ENCODE peak calls at places on chromosomes 7 and 10, in ten cellular contexts. One of them, this sample, is unnamed.

GRCh38 chr7:104627516-104627915 is 299.1 kb downstream of the LHFPL3 start:
- DNase-seq in GM13977: no peak
- DNase-seq in H1: peak
- DNase-seq in CD4-positive, alpha-beta T cell: no peak
- DNase-seq in nephron progenitor cell: peak
- DNase-seq in mammary epithelial cell: peak
- DNase-seq in transverse colon: no peak
- DNase-seq in DND-41: peak
- DNase-seq in cardiac fibroblast: peak
- DNase-seq in IMR-90: peak
- DNase-seq in this sample: no peak

GRCh38 chr7:67644149-67644548 is 647.5 kb downstream of the TYW1 start:
- DNase-seq in GM13977: no peak
- DNase-seq in H1: no peak
- DNase-seq in CD4-positive, alpha-beta T cell: no peak
- DNase-seq in nephron progenitor cell: no peak
- DNase-seq in mammary epithelial cell: no peak
- DNase-seq in transverse colon: no peak
- DNase-seq in DND-41: no peak
- DNase-seq in cardiac fibroblast: no peak
- DNase-seq in IMR-90: no peak
- DNase-seq in this sample: no peak

GRCh38 chr7:75989726-75990388 is 4.5 kb downstream of the TMEM120A start:
- DNase-seq in GM13977: peak
- DNase-seq in H1: peak
- DNase-seq in CD4-positive, alpha-beta T cell: no peak
- DNase-seq in nephron progenitor cell: no peak
- DNase-seq in mammary epithelial cell: no peak
- DNase-seq in transverse colon: no peak
- DNase-seq in DND-41: no peak
- DNase-seq in cardiac fibroblast: no peak
- DNase-seq in IMR-90: no peak
- DNase-seq in this sample: no peak

GRCh38 chr7:98303906-98304305 is 22.4 kb downstream of the BRI3 start:
- DNase-seq in GM13977: no peak
- DNase-seq in H1: no peak
- DNase-seq in CD4-positive, alpha-beta T cell: no peak
- DNase-seq in nephron progenitor cell: no peak
- DNase-seq in mammary epithelial cell: no peak
- DNase-seq in transverse colon: no peak
- DNase-seq in DND-41: no peak
- DNase-seq in cardiac fibroblast: no peak
- DNase-seq in IMR-90: no peak
- DNase-seq in this sample: no peak

GRCh38 chr10:127088908-127089307 is 107.5 kb downstream of the INSYN2A start:
- DNase-seq in GM13977: no peak
- DNase-seq in H1: no peak
- DNase-seq in CD4-positive, alpha-beta T cell: no peak
- DNase-seq in nephron progenitor cell: no peak
- DNase-seq in mammary epithelial cell: no peak
- DNase-seq in transverse colon: no peak
- DNase-seq in DND-41: no peak
- DNase-seq in cardiac fibroblast: no peak
- DNase-seq in IMR-90: no peak
- DNase-seq in this sample: no peak

GRCh38 chr7:2081526-2082356 is 151.0 kb downstream of the MAD1L1 start:
- DNase-seq in GM13977: no peak
- DNase-seq in H1: no peak
- DNase-seq in CD4-positive, alpha-beta T cell: no peak
- DNase-seq in nephron progenitor cell: no peak
- DNase-seq in mammary epithelial cell: no peak
- DNase-seq in transverse colon: no peak
- DNase-seq in DND-41: no peak
- DNase-seq in cardiac fibroblast: no peak
- DNase-seq in IMR-90: no peak
- DNase-seq in this sample: no peak

GRCh38 chr10:114755537-114755936 is 66.0 kb upstream of the FHIP2A start:
- DNase-seq in GM13977: no peak
- DNase-seq in H1: no peak
- DNase-seq in CD4-positive, alpha-beta T cell: no peak
- DNase-seq in nephron progenitor cell: no peak
- DNase-seq in mammary epithelial cell: no peak
- DNase-seq in transverse colon: no peak
- DNase-seq in DND-41: no peak
- DNase-seq in cardiac fibroblast: no peak
- DNase-seq in IMR-90: no peak
- DNase-seq in this sample: no peak

GRCh38 chr10:3570855-3571266 is 214.1 kb downstream of the KLF6 start:
- DNase-seq in GM13977: no peak
- DNase-seq in H1: no peak
- DNase-seq in CD4-positive, alpha-beta T cell: no peak
- DNase-seq in nephron progenitor cell: no peak
- DNase-seq in mammary epithelial cell: no peak
- DNase-seq in transverse colon: no peak
- DNase-seq in DND-41: no peak
- DNase-seq in cardiac fibroblast: peak
- DNase-seq in IMR-90: no peak
- DNase-seq in this sample: no peak

GRCh38 chr10:29535778-29536459 is 98.9 kb downstream of the SVIL start:
- DNase-seq in GM13977: no peak
- DNase-seq in H1: no peak
- DNase-seq in CD4-positive, alpha-beta T cell: no peak
- DNase-seq in nephron progenitor cell: no peak
- DNase-seq in mammary epithelial cell: peak
- DNase-seq in transverse colon: no peak
- DNase-seq in DND-41: no peak
- DNase-seq in cardiac fibroblast: no peak
- DNase-seq in IMR-90: no peak
- DNase-seq in this sample: no peak

GRCh38 chr7:149610441-149611011 is 112.9 kb upstream of the ZNF746 start:
- DNase-seq in GM13977: no peak
- DNase-seq in H1: no peak
- DNase-seq in CD4-positive, alpha-beta T cell: no peak
- DNase-seq in nephron progenitor cell: no peak
- DNase-seq in mammary epithelial cell: no peak
- DNase-seq in transverse colon: no peak
- DNase-seq in DND-41: no peak
- DNase-seq in cardiac fibroblast: no peak
- DNase-seq in IMR-90: no peak
- DNase-seq in this sample: no peak

GRCh38 chr10:100747826-100748231 is 2.4 kb downstream of the PAX2 start:
- DNase-seq in GM13977: peak
- DNase-seq in H1: no peak
- DNase-seq in CD4-positive, alpha-beta T cell: no peak
- DNase-seq in nephron progenitor cell: peak
- DNase-seq in mammary epithelial cell: no peak
- DNase-seq in transverse colon: no peak
- DNase-seq in DND-41: no peak
- DNase-seq in cardiac fibroblast: no peak
- DNase-seq in IMR-90: no peak
- DNase-seq in this sample: no peak

GRCh38 chr7:159272739-159273138 is 128.1 kb upstream of the VIPR2 start:
- DNase-seq in GM13977: no peak
- DNase-seq in H1: no peak
- DNase-seq in CD4-positive, alpha-beta T cell: no peak
- DNase-seq in nephron progenitor cell: no peak
- DNase-seq in mammary epithelial cell: no peak
- DNase-seq in transverse colon: no peak
- DNase-seq in DND-41: no peak
- DNase-seq in cardiac fibroblast: no peak
- DNase-seq in IMR-90: no peak
- DNase-seq in this sample: no peak

GRCh38 chr7:78224923-78225322 is 426.4 kb downstream of the PHTF2 start:
- DNase-seq in GM13977: no peak
- DNase-seq in H1: no peak
- DNase-seq in CD4-positive, alpha-beta T cell: no peak
- DNase-seq in nephron progenitor cell: no peak
- DNase-seq in mammary epithelial cell: no peak
- DNase-seq in transverse colon: no peak
- DNase-seq in DND-41: no peak
- DNase-seq in cardiac fibroblast: no peak
- DNase-seq in IMR-90: peak
- DNase-seq in this sample: no peak

GRCh38 chr7:87029078-87029477 is 30.4 kb downstream of the ELAPOR2 start:
- DNase-seq in GM13977: no peak
- DNase-seq in H1: no peak
- DNase-seq in CD4-positive, alpha-beta T cell: no peak
- DNase-seq in nephron progenitor cell: no peak
- DNase-seq in mammary epithelial cell: no peak
- DNase-seq in transverse colon: no peak
- DNase-seq in DND-41: no peak
- DNase-seq in cardiac fibroblast: no peak
- DNase-seq in IMR-90: no peak
- DNase-seq in this sample: no peak

GRCh38 chr7:102279537-102280400 is 6.9 kb upstream of the SH2B2 start:
- DNase-seq in GM13977: peak
- DNase-seq in H1: peak
- DNase-seq in CD4-positive, alpha-beta T cell: peak
- DNase-seq in nephron progenitor cell: peak
- DNase-seq in mammary epithelial cell: peak
- DNase-seq in transverse colon: peak
- DNase-seq in DND-41: peak
- DNase-seq in cardiac fibroblast: peak
- DNase-seq in IMR-90: peak
- DNase-seq in this sample: no peak

GRCh38 chr7:51111256-51111655 is 205.4 kb downstream of the COBL start:
- DNase-seq in GM13977: no peak
- DNase-seq in H1: no peak
- DNase-seq in CD4-positive, alpha-beta T cell: no peak
- DNase-seq in nephron progenitor cell: no peak
- DNase-seq in mammary epithelial cell: no peak
- DNase-seq in transverse colon: no peak
- DNase-seq in DND-41: no peak
- DNase-seq in cardiac fibroblast: no peak
- DNase-seq in IMR-90: no peak
- DNase-seq in this sample: no peak

GRCh38 chr10:106789623-106790022 is 374.9 kb downstream of the SORCS1 start:
- DNase-seq in GM13977: no peak
- DNase-seq in H1: no peak
- DNase-seq in CD4-positive, alpha-beta T cell: no peak
- DNase-seq in nephron progenitor cell: no peak
- DNase-seq in mammary epithelial cell: no peak
- DNase-seq in transverse colon: no peak
- DNase-seq in DND-41: no peak
- DNase-seq in cardiac fibroblast: no peak
- DNase-seq in IMR-90: no peak
- DNase-seq in this sample: no peak

GRCh38 chr10:106795619-106796018 is 368.9 kb downstream of the SORCS1 start:
- DNase-seq in GM13977: peak
- DNase-seq in H1: no peak
- DNase-seq in CD4-positive, alpha-beta T cell: no peak
- DNase-seq in nephron progenitor cell: peak
- DNase-seq in mammary epithelial cell: no peak
- DNase-seq in transverse colon: peak
- DNase-seq in DND-41: no peak
- DNase-seq in cardiac fibroblast: peak
- DNase-seq in IMR-90: no peak
- DNase-seq in this sample: no peak
- TF ChIP-seq CTCF in GM13977: peak
- TF ChIP-seq CTCF in H1: peak
- TF ChIP-seq CTCF in CD4-positive, alpha-beta T cell: no peak
- TF ChIP-seq CTCF in nephron progenitor cell: peak
- TF ChIP-seq CTCF in mammary epithelial cell: no peak
- TF ChIP-seq CTCF in transverse colon: peak
- TF ChIP-seq CTCF in DND-41: no peak
- TF ChIP-seq CTCF in cardiac fibroblast: no peak
- TF ChIP-seq CTCF in IMR-90: no peak
- TF ChIP-seq CTCF in this sample: no peak

GRCh38 chr10:102132563-102133372 is at the start of gene PPRC1:
- DNase-seq in GM13977: peak
- DNase-seq in H1: peak
- DNase-seq in CD4-positive, alpha-beta T cell: peak
- DNase-seq in nephron progenitor cell: peak
- DNase-seq in mammary epithelial cell: peak
- DNase-seq in transverse colon: peak
- DNase-seq in DND-41: peak
- DNase-seq in cardiac fibroblast: peak
- DNase-seq in IMR-90: peak
- DNase-seq in this sample: peak
- TF ChIP-seq CTCF in GM13977: peak
- TF ChIP-seq CTCF in H1: peak
- TF ChIP-seq CTCF in CD4-positive, alpha-beta T cell: peak
- TF ChIP-seq CTCF in nephron progenitor cell: peak
- TF ChIP-seq CTCF in mammary epithelial cell: peak
- TF ChIP-seq CTCF in transverse colon: peak
- TF ChIP-seq CTCF in DND-41: peak
- TF ChIP-seq CTCF in cardiac fibroblast: peak
- TF ChIP-seq CTCF in IMR-90: peak
- TF ChIP-seq CTCF in this sample: peak

GRCh38 chr7:229184-229964 is 37.0 kb downstream of the FAM20C start:
- DNase-seq in GM13977: no peak
- DNase-seq in H1: no peak
- DNase-seq in CD4-positive, alpha-beta T cell: no peak
- DNase-seq in nephron progenitor cell: no peak
- DNase-seq in mammary epithelial cell: no peak
- DNase-seq in transverse colon: peak
- DNase-seq in DND-41: no peak
- DNase-seq in cardiac fibroblast: peak
- DNase-seq in IMR-90: peak
- DNase-seq in this sample: peak
- TF ChIP-seq CTCF in GM13977: no peak
- TF ChIP-seq CTCF in H1: no peak
- TF ChIP-seq CTCF in CD4-positive, alpha-beta T cell: no peak
- TF ChIP-seq CTCF in nephron progenitor cell: no peak
- TF ChIP-seq CTCF in mammary epithelial cell: no peak
- TF ChIP-seq CTCF in transverse colon: no peak
- TF ChIP-seq CTCF in DND-41: no peak
- TF ChIP-seq CTCF in cardiac fibroblast: no peak
- TF ChIP-seq CTCF in IMR-90: peak
- TF ChIP-seq CTCF in this sample: no peak

GRCh38 chr10:72340510-72340895 is 14.2 kb downstream of the DNAJB12 start:
- DNase-seq in GM13977: peak
- DNase-seq in H1: peak
- DNase-seq in CD4-positive, alpha-beta T cell: peak
- DNase-seq in nephron progenitor cell: peak
- DNase-seq in mammary epithelial cell: no peak
- DNase-seq in transverse colon: peak
- DNase-seq in DND-41: peak
- DNase-seq in cardiac fibroblast: peak
- DNase-seq in IMR-90: no peak
- DNase-seq in this sample: no peak

GRCh38 chr10:72337722-72338121 is 17.0 kb downstream of the DNAJB12 start:
- DNase-seq in GM13977: no peak
- DNase-seq in H1: no peak
- DNase-seq in CD4-positive, alpha-beta T cell: no peak
- DNase-seq in nephron progenitor cell: no peak
- DNase-seq in mammary epithelial cell: no peak
- DNase-seq in transverse colon: no peak
- DNase-seq in DND-41: no peak
- DNase-seq in cardiac fibroblast: no peak
- DNase-seq in IMR-90: no peak
- DNase-seq in this sample: no peak

GRCh38 chr10:72336259-72337038 is 18.3 kb downstream of the DNAJB12 start:
- DNase-seq in GM13977: no peak
- DNase-seq in H1: no peak
- DNase-seq in CD4-positive, alpha-beta T cell: no peak
- DNase-seq in nephron progenitor cell: no peak
- DNase-seq in mammary epithelial cell: peak
- DNase-seq in transverse colon: no peak
- DNase-seq in DND-41: no peak
- DNase-seq in cardiac fibroblast: peak
- DNase-seq in IMR-90: no peak
- DNase-seq in this sample: no peak

GRCh38 chr10:72337039-72337629 is 17.6 kb downstream of the DNAJB12 start:
- DNase-seq in GM13977: peak
- DNase-seq in H1: peak
- DNase-seq in CD4-positive, alpha-beta T cell: peak
- DNase-seq in nephron progenitor cell: peak
- DNase-seq in mammary epithelial cell: peak
- DNase-seq in transverse colon: peak
- DNase-seq in DND-41: peak
- DNase-seq in cardiac fibroblast: peak
- DNase-seq in IMR-90: peak
- DNase-seq in this sample: peak

GRCh38 chr10:72338180-72338579 is 16.5 kb downstream of the DNAJB12 start:
- DNase-seq in GM13977: no peak
- DNase-seq in H1: no peak
- DNase-seq in CD4-positive, alpha-beta T cell: no peak
- DNase-seq in nephron progenitor cell: no peak
- DNase-seq in mammary epithelial cell: no peak
- DNase-seq in transverse colon: no peak
- DNase-seq in DND-41: no peak
- DNase-seq in cardiac fibroblast: no peak
- DNase-seq in IMR-90: no peak
- DNase-seq in this sample: no peak
- TF ChIP-seq CTCF in GM13977: no peak
- TF ChIP-seq CTCF in H1: no peak
- TF ChIP-seq CTCF in CD4-positive, alpha-beta T cell: no peak
- TF ChIP-seq CTCF in nephron progenitor cell: no peak
- TF ChIP-seq CTCF in mammary epithelial cell: no peak
- TF ChIP-seq CTCF in transverse colon: no peak
- TF ChIP-seq CTCF in DND-41: no peak
- TF ChIP-seq CTCF in cardiac fibroblast: no peak
- TF ChIP-seq CTCF in IMR-90: no peak
- TF ChIP-seq CTCF in this sample: no peak

This sample was measured in omental fat pad.